ENCODE peak calls at places on chromosomes 2 and 18, in eight cellular contexts. Y is mammary epithelial cell, P is fibroblast of lung, C is uterus, S is endodermal cell, W is stomach, D is brain microvascular endothelial cell, O is osteoblast. F is an unnamed sample.

GRCh38 chr18:5418985-5419495 is 123.5 kb upstream of the ZBTB14 start:
- DNase-seq in Y (no peak), P (no peak), C (no peak), S (no peak), W (no peak), D (no peak), O (no peak), F (no peak)

GRCh38 chr2:226211439-226211838 is 588.2 kb downstream of the IRS1 start:
- DNase-seq in Y (peak; percentile 70), P (peak; percentile 90), C (no peak), S (no peak), W (no peak), D (peak; percentile 72), O (no peak), F (no peak)

GRCh38 chr2:62038980-62039771 is 133.7 kb downstream of the COMMD1 start:
- DNase-seq in Y (peak; percentile 93), P (peak; percentile 71), C (no peak), S (no peak), W (no peak), D (peak; percentile 24), O (peak; percentile 85), F (peak; percentile 29)

GRCh38 chr2:163692611-163693482 is 43.0 kb downstream of the FIGN start:
- DNase-seq in Y (no peak), P (peak; percentile 36), C (no peak), S (peak; percentile 55), W (no peak), D (no peak), O (no peak), F (no peak)

GRCh38 chr18:80109676-80110078 is 615 bp downstream of the ADNP2 start:
- DNase-seq in Y (peak; percentile 50), P (peak; percentile 46), C (peak; percentile 32), S (peak; percentile 86), W (peak; percentile 30), D (peak; percentile 44), O (peak; percentile 92), F (peak; percentile 53)

GRCh38 chr2:54577035-54577434 is 120.9 kb downstream of the SPTBN1 start:
- DNase-seq in Y (peak; percentile 52), P (no peak), C (no peak), S (no peak), W (peak; percentile 90), D (no peak), O (no peak), F (no peak)

GRCh38 chr2:12948963-12949353 is 232.2 kb downstream of the TRIB2 start:
- DNase-seq in Y (no peak), P (no peak), C (no peak), S (no peak), W (no peak), D (no peak), O (no peak), F (no peak)

GRCh38 chr2:195356920-195357440 is 300.0 kb upstream of the SLC39A10 start:
- DNase-seq in Y (no peak), P (no peak), C (no peak), S (no peak), W (no peak), D (no peak), O (no peak), F (no peak)

GRCh38 chr2:156046900-156047299 is 285.6 kb downstream of the NR4A2 start:
- DNase-seq in Y (peak; percentile 68), P (peak; percentile 54), C (no peak), S (no peak), W (no peak), D (no peak), O (no peak), F (no peak)

GRCh38 chr2:39666489-39667141 is 898 bp downstream of the TMEM178A start:
- DNase-seq in Y (no peak), P (peak; percentile 17), C (no peak), S (peak; percentile 70), W (no peak), D (no peak), O (peak; percentile 81), F (no peak)

DNA sequence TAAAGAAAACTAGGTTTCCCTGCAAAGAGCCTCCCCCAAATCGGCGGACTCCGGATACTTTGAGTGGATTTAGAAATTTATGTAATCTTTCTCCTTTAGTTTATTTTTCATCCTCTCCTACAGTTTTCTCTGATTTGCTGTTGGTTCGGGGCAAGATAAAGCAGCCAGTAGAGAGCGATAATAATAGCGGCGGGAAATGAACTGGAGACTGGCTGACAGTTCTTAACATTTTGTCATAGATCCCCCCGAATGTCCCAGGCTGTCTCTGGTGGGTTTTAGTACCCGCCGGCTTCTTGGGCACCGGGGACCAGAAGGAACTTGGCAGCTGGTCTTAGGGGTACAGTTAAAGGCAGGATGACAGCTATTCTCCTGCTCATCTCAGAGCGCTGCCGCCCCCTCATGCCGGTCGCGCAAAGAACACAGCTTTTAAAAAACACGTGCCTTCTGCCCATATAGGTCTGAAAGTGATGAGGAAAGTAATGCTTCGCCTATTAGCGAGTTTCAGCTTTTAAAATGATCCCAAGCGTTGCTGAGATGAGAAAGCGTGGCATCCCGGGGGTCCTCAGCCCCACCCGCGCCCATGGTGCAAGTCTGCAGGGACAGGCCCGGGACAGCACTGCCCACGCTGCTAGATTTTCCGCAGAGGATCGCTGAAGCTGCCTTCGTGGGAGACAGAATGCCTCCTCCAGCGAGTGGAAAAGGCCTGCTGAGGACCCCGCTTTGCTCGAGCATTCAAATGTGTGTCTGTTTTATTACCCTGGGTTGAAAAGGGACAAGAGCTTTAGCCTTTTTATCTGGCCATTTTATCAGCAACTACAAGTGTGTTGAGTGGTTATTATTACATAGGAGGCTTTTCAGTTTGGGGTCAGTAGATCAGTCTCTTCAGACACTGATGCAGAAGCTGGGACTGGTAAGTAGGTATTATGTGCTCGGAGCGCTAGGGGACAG is 3.8 kb downstream of the ONECUT2 start:
- DNase-seq in Y (no peak), P (no peak), C (no peak), S (peak; percentile 60), W (no peak), D (no peak), O (no peak), F (no peak)
- TF ChIP-seq CTCF in Y (peak; percentile 2), P (no peak), C (no peak), S (peak; percentile 43), W (no peak), D (no peak), O (no peak), F (no peak)

DNA sequence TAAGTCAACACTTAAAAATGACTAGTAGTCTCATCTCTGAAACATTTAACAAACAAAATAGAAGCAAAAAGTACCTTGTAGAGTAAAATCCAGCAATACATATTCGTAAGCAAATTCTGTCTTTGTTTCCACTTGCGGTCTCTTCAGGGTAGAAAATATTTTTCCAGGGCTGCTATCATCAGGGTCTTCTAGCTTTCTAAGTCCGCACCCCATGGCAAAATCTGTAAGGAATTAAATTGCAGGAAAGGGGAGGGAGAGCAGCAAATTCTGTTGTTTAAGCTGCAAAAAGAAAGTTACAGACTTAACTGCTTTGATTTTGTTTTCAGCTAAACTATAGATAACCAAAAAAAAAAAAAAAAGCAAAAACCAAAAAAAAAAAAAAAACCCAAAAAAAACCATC is at the start of gene RFTN2:
- DNase-seq in Y (no peak), P (peak; percentile 27), C (no peak), S (no peak), W (no peak), D (peak; percentile 6), O (no peak), F (no peak)
- H3K27ac ChIP-seq in Y (no peak within 1 kb of the TSS), P (peak within 1 kb of the TSS; percentile 55), C (peak within 1 kb of the TSS; percentile 58), S (peak within 1 kb of the TSS; percentile 88), W (peak within 1 kb of the TSS; percentile 43), D (peak within 1 kb of the TSS; percentile 63), O (peak within 1 kb of the TSS; percentile 84), F (no peak within 1 kb of the TSS)

DNA sequence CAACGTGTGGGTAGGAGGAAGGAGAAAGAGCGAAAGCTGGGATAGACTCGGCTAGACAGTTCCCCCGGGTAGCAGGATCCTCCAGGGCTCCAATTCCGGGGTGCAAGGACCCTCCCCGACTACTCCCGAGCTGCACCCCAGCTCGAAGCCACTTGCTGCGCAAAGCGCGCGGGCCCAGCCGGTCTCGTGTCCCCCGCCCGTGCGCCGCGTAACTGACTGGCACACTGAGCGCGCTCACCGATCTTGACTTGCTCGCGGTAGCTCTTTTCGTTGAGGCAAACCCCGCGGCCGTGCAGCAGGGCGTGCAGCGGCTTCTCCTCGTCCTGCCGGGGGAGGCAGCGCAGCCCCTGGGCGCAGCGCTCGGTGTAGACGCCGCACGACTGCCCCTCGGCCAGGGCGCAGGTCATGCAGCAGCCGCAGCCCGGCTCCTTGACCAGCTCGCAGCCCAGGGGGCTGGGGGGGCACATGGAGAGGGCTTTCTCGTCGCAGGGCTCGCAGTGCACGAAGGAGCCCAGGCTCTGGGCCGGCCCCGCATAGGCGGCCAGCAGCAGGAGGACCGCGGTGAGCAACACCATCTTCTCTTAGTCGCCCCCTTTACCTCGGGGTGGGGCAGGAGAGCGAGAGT is 1.0 kb downstream of the IGFBP5 start:
- DNase-seq in Y (peak; percentile 26), P (peak; percentile 65), C (peak; percentile 63), S (peak; percentile 91), W (peak; percentile 64), D (peak; percentile 32), O (peak; percentile 88), F (no peak)
- TF ChIP-seq CTCF in Y (no peak), P (no peak), C (no peak), S (peak; percentile 36), W (no peak), D (no peak), O (no peak), F (no peak)

GRCh38 chr2:18722101-18722500 is 132.7 kb upstream of the NT5C1B start:
- DNase-seq in Y (no peak), P (peak; percentile 9), C (no peak), S (no peak), W (no peak), D (peak; percentile 32), O (no peak), F (no peak)

GRCh38 chr2:18721038-18721922 is 131.9 kb upstream of the NT5C1B start:
- DNase-seq in Y (no peak), P (no peak), C (no peak), S (no peak), W (no peak), D (peak; percentile 37), O (no peak), F (no peak)

GRCh38 chr2:18719978-18720775 is 130.8 kb upstream of the NT5C1B start:
- DNase-seq in Y (peak; percentile 70), P (peak; percentile 61), C (no peak), S (no peak), W (no peak), D (peak; percentile 83), O (peak; percentile 44), F (peak; percentile 57)

DNA sequence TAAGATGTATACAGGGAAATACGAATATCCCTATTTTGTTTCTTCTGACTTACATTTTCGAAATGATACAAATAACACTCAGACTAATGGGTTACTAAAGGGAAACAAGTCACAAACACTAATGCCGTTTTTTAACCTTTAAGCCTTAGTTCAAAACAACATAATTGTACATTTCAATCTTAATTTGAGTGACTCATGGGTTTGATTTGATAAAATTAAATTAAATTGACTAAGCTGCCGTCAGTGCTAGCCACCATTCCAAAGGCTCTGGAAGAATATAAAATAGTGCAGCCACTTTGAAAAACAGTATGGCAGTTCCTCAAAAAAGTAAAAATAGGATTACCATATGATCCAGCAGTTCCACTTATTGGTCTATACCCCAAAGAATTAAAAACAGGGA is 133.8 kb upstream of the NT5C1B start:
- DNase-seq in Y (no peak), P (no peak), C (no peak), S (no peak), W (no peak), D (no peak), O (no peak), F (no peak)
- H3K27ac ChIP-seq in Y (no peak overlapping the region), P (no peak overlapping the region), C (no peak overlapping the region), S (no peak overlapping the region), W (no peak overlapping the region), D (no peak overlapping the region), O (no peak overlapping the region), F (no peak overlapping the region)

GRCh38 chr2:219003267-219003634 is 10.0 kb upstream of the CRYBA2 start:
- DNase-seq in Y (no peak), P (no peak), C (no peak), S (no peak), W (no peak), D (no peak), O (peak; percentile 92), F (no peak)
- TF ChIP-seq CTCF in Y (no peak), P (no peak), C (no peak), S (no peak), W (peak; percentile 53), D (peak; percentile 44), O (no peak), F (no peak)